ENCODE peak calls at places on chromosomes 2 and 18, in four cellular contexts. One of them, this sample, is unnamed.

GRCh38 chr2:181172676-181173075 is 192.3 kb downstream of the UBE2E3 start:
- DNase-seq in left cardiac atrium: no peak
- DNase-seq in NCI-H460: no peak
- DNase-seq in Caco-2: no peak
- DNase-seq in this sample: no peak

GRCh38 chr2:130373808-130374365 is 18.0 kb downstream of the PTPN18 start:
- DNase-seq in Caco-2: no peak
- DNase-seq in left cardiac atrium: peak; percentile 24
- DNase-seq in NCI-H460: no peak
- DNase-seq in this sample: no peak

GRCh38 chr2:70431948-70432347 is 121.7 kb downstream of the TGFA start:
- DNase-seq in Caco-2: no peak
- DNase-seq in left cardiac atrium: no peak
- DNase-seq in NCI-H460: peak; percentile 7
- DNase-seq in this sample: peak; percentile 4

GRCh38 chr2:233115761-233116160 is 55.6 kb downstream of the INPP5D start:
- DNase-seq in left cardiac atrium: no peak
- DNase-seq in NCI-H460: no peak
- DNase-seq in Caco-2: no peak
- DNase-seq in this sample: peak; percentile 50

GRCh38 chr2:10240161-10240681 is 62.5 kb upstream of the HPCAL1 start:
- DNase-seq in left cardiac atrium: peak; percentile 11
- DNase-seq in NCI-H460: no peak
- DNase-seq in Caco-2: no peak
- DNase-seq in this sample: no peak

GRCh38 chr2:100875516-100876230 is 55.7 kb downstream of the NPAS2 start:
- DNase-seq in Caco-2: peak; percentile 45
- DNase-seq in left cardiac atrium: peak; percentile 42
- DNase-seq in NCI-H460: no peak
- DNase-seq in this sample: peak; percentile 74

GRCh38 chr2:128271186-128271890 is 47.3 kb downstream of the HS6ST1 start:
- DNase-seq in left cardiac atrium: no peak
- DNase-seq in NCI-H460: no peak
- DNase-seq in Caco-2: no peak
- DNase-seq in this sample: no peak

GRCh38 chr2:108616290-108616689 is 82.0 kb downstream of the LIMS1 start:
- DNase-seq in Caco-2: no peak
- DNase-seq in left cardiac atrium: no peak
- DNase-seq in NCI-H460: no peak
- DNase-seq in this sample: no peak

GRCh38 chr18:55732227-55733106 is 144.5 kb upstream of the TCF4 start:
- DNase-seq in left cardiac atrium: no peak
- DNase-seq in NCI-H460: no peak
- DNase-seq in Caco-2: no peak
- DNase-seq in this sample: peak; percentile 61

GRCh38 chr2:54331095-54331835 is 75.2 kb upstream of the TSPYL6 start:
- DNase-seq in Caco-2: no peak
- DNase-seq in left cardiac atrium: no peak
- DNase-seq in NCI-H460: no peak
- DNase-seq in this sample: no peak

GRCh38 chr2:3200420-3200939 is 177.1 kb downstream of the EIPR1 start:
- DNase-seq in NCI-H460: no peak
- DNase-seq in left cardiac atrium: no peak
- DNase-seq in Caco-2: no peak
- DNase-seq in this sample: no peak

GRCh38 chr2:159475793-159476192 is 140.6 kb downstream of the BAZ2B start:
- DNase-seq in NCI-H460: no peak
- DNase-seq in Caco-2: no peak
- DNase-seq in left cardiac atrium: no peak
- DNase-seq in this sample: no peak

GRCh38 chr18:3251249-3251962 is 3.8 kb downstream of the MYL12A start:
- DNase-seq in left cardiac atrium: no peak
- DNase-seq in NCI-H460: no peak
- DNase-seq in Caco-2: no peak
- DNase-seq in this sample: peak; percentile 14

GRCh38 chr2:119606674-119607073 is 62.4 kb downstream of the CFAP221 start:
- DNase-seq in Caco-2: no peak
- DNase-seq in left cardiac atrium: no peak
- DNase-seq in NCI-H460: no peak
- DNase-seq in this sample: no peak

GRCh38 chr2:220147186-220147585 is 519.8 kb downstream of the SLC4A3 start:
- DNase-seq in left cardiac atrium: no peak
- DNase-seq in NCI-H460: no peak
- DNase-seq in Caco-2: no peak
- DNase-seq in this sample: peak; percentile 30

GRCh38 chr18:12532661-12533060 is 124.9 kb downstream of the PRELID3A start:
- DNase-seq in left cardiac atrium: no peak
- DNase-seq in NCI-H460: no peak
- DNase-seq in Caco-2: no peak
- DNase-seq in this sample: no peak

GRCh38 chr2:216714412-216714775 is 19.0 kb upstream of the IGFBP5 start:
- DNase-seq in NCI-H460: no peak
- DNase-seq in left cardiac atrium: no peak
- DNase-seq in Caco-2: no peak
- DNase-seq in this sample: peak; percentile 50

GRCh38 chr2:30665761-30666306 is 141.4 kb downstream of the CAPN13 start:
- DNase-seq in NCI-H460: no peak
- DNase-seq in Caco-2: no peak
- DNase-seq in left cardiac atrium: no peak
- DNase-seq in this sample: no peak

GRCh38 chr18:44945847-44946490 is 265.3 kb downstream of the SETBP1 start:
- DNase-seq in NCI-H460: no peak
- DNase-seq in left cardiac atrium: no peak
- DNase-seq in Caco-2: no peak
- DNase-seq in this sample: no peak

GRCh38 chr2:218406949-218407703 is 7.5 kb downstream of the CTDSP1 start:
- DNase-seq in Caco-2: no peak
- DNase-seq in left cardiac atrium: peak; percentile 69
- DNase-seq in NCI-H460: no peak
- DNase-seq in this sample: peak; percentile 83